ENCODE peak calls at places on chromosome 20, in nine cellular contexts. D is fibroblast of lung; V is A673; Y is effector memory CD4-positive, alpha-beta T cell; X is psoas muscle; N is vagina; O is H9; B is colonic mucosa; I is Peyer's patch. F is an unnamed sample.

GRCh38 chr20:4040283-4041179 is 25.2 kb upstream of the RNF24 start:
- DNase-seq in B (peak), D (peak), O (no peak), I (peak), X (no peak), N (no peak), V (no peak), Y (no peak), F (no peak)

GRCh38 chr20:48397689-48398005 is 430.2 kb downstream of the PREX1 start:
- DNase-seq in O (no peak), X (no peak), I (no peak), N (no peak), V (no peak), B (no peak), D (no peak), Y (no peak), F (no peak)

GRCh38 chr20:38197217-38198008 is 32.3 kb upstream of the TGM2 start:
- DNase-seq in V (no peak), Y (no peak), O (no peak), X (no peak), N (no peak), D (no peak), B (no peak), I (peak), F (no peak)

GRCh38 chr20:58829531-58829941 is 21.2 kb downstream of the GNAS-AS1 start:
- DNase-seq in Y (no peak), D (no peak), X (peak), B (no peak), I (no peak), O (no peak), V (peak), N (no peak), F (no peak)

GRCh38 chr20:45374966-45375365 is 3.2 kb downstream of the TP53TG5 start:
- DNase-seq in O (no peak), V (no peak), X (no peak), B (no peak), I (no peak), N (peak), Y (no peak), D (no peak), F (no peak)

GRCh38 chr20:31974975-31975481 is 7.1 kb downstream of the XKR7 start:
- DNase-seq in B (no peak), Y (no peak), V (no peak), N (no peak), O (peak), X (no peak), I (no peak), D (no peak), F (no peak)

GRCh38 chr20:33732166-33732970 is 572 bp downstream of the ZNF341 start:
- DNase-seq in V (peak), X (peak), Y (peak), B (peak), D (peak), N (peak), I (peak), O (peak), F (peak)

GRCh38 chr20:21693322-21693721 is 12.1 kb upstream of the PAX1 start:
- DNase-seq in I (no peak), O (peak), V (peak), Y (no peak), B (no peak), N (no peak), X (no peak), D (no peak), F (no peak)

GRCh38 chr20:59518881-59519706 is 85.2 kb upstream of the PHACTR3 start:
- DNase-seq in X (no peak), V (peak), D (peak), I (peak), N (no peak), O (peak), B (peak), Y (no peak), F (no peak)

GRCh38 chr20:44910690-44911262 is 916 bp downstream of the PABPC1L start:
- DNase-seq in Y (no peak), B (no peak), I (no peak), N (peak), D (no peak), O (peak), X (no peak), V (no peak), F (no peak)

GRCh38 chr20:53150532-53150931 is 178.4 kb downstream of the TSHZ2 start:
- DNase-seq in Y (no peak), X (no peak), O (no peak), I (no peak), N (no peak), B (no peak), V (no peak), D (no peak), F (no peak)

GRCh38 chr20:33841439-33841799 is 30.3 kb downstream of the CHMP4B start:
- DNase-seq in O (no peak), V (no peak), D (no peak), Y (no peak), N (no peak), I (no peak), B (no peak), X (no peak), F (no peak)

GRCh38 chr20:44695295-44696230 is 19.6 kb upstream of the CCN5 start:
- DNase-seq in X (no peak), D (peak), B (no peak), V (no peak), Y (no peak), N (no peak), I (no peak), O (no peak), F (no peak)

GRCh38 chr20:63933646-63934045 is 22.6 kb downstream of the UCKL1 start:
- DNase-seq in O (no peak), N (no peak), Y (no peak), B (no peak), X (no peak), I (no peak), V (no peak), D (no peak), F (no peak)

GRCh38 chr20:63932606-63933160 is 23.5 kb downstream of the UCKL1 start:
- DNase-seq in O (no peak), X (no peak), V (no peak), N (no peak), B (no peak), I (no peak), Y (no peak), D (no peak), F (no peak)

GRCh38 chr20:63935447-63935846 is 20.8 kb downstream of the UCKL1 start:
- DNase-seq in D (no peak), I (no peak), O (no peak), N (no peak), X (no peak), B (no peak), V (no peak), Y (no peak), F (no peak)

GRCh38 chr20:63931735-63932134 is 24.5 kb downstream of the UCKL1 start:
- DNase-seq in N (no peak), V (no peak), B (no peak), O (no peak), X (no peak), I (no peak), Y (no peak), D (no peak), F (no peak)

GRCh38 chr20:63934271-63935068 is 21.7 kb downstream of the UCKL1 start:
- DNase-seq in I (no peak), O (no peak), V (no peak), D (no peak), Y (no peak), N (no peak), X (no peak), B (no peak), F (no peak)
- H3K27ac ChIP-seq in I (no peak), O (no peak), V (no peak), D (no peak), Y (no peak), N (no peak), X (no peak), B (no peak), F (no peak)

GRCh38 chr20:20679306-20679705 is 33.1 kb downstream of the RALGAPA2 start:
- DNase-seq in V (no peak), I (no peak), D (no peak), B (no peak), Y (no peak), X (no peak), O (no peak), N (no peak), F (no peak)
- H3K27ac ChIP-seq in V (no peak), I (no peak), D (no peak), B (no peak), Y (no peak), X (no peak), O (no peak), N (no peak), F (no peak)

GRCh38 chr20:57290178-57290484 is 23.7 kb upstream of the BMP7 start:
- DNase-seq in X (no peak), D (no peak), O (no peak), B (no peak), I (no peak), N (no peak), Y (no peak), V (no peak), F (no peak)

GRCh38 chr20:57292611-57293010 is 26.2 kb upstream of the BMP7 start:
- DNase-seq in D (no peak), N (no peak), X (no peak), V (no peak), Y (no peak), O (no peak), I (no peak), B (no peak), F (no peak)

GRCh38 chr20:57291694-57292093 is 25.3 kb upstream of the BMP7 start:
- DNase-seq in V (no peak), D (no peak), Y (no peak), I (no peak), O (no peak), N (no peak), B (no peak), X (no peak), F (no peak)

GRCh38 chr20:57289401-57290177 is 23.1 kb upstream of the BMP7 start:
- DNase-seq in N (no peak), B (no peak), O (no peak), D (no peak), Y (no peak), X (no peak), I (no peak), V (no peak), F (peak)

GRCh38 chr20:57291003-57291402 is 24.6 kb upstream of the BMP7 start:
- DNase-seq in O (peak), X (no peak), V (no peak), N (no peak), B (no peak), I (no peak), Y (no peak), D (no peak), F (no peak)
- H3K27ac ChIP-seq in O (no peak), X (no peak), V (no peak), N (no peak), B (no peak), I (no peak), Y (no peak), D (no peak), F (peak)

DNA sequence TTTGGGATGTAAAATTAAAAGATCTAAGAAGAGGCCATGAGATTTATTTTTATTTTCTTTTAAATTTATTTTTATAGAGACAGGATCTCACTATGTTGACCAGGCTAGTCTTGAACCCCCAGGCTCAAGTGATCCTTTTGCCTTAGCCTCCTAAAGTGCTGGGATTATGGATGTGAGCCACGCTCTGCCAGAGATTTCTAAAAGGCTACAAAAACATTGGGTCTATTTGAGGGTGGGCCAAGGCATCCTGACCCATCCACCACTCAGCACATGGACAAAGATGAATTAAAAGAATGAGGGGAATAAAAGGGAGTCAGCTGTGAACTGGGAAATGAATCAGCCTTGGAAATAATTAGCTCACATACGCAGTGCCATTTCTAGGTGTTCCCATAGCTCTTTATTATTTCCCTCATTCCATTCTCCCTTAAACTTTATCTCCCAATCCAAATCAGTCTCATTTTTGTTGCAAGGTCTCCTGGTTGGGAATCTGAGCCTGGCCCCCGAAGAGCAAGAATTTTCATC is 67.1 kb downstream of the MKKS start:
- DNase-seq in N (no peak), V (no peak), X (no peak), O (no peak), B (no peak), I (no peak), Y (no peak), D (no peak), F (no peak)
- H3K27ac ChIP-seq in N (no peak), V (no peak), X (no peak), O (no peak), B (no peak), I (no peak), Y (no peak), D (no peak), F (no peak)

GRCh38 chr20:6705106-6705766 is 62.2 kb upstream of the BMP2 start:
- DNase-seq in B (no peak), X (no peak), N (no peak), I (no peak), V (no peak), D (no peak), O (no peak), Y (no peak), F (no peak)
- H3K27ac ChIP-seq in B (peak), X (peak), N (peak), I (peak), V (no peak), D (peak), O (no peak), Y (no peak), F (no peak)

F was measured in caudate nucleus.